ENCODE peak calls at places on chromosome 1, in seven cellular contexts. One of them, this sample, is unnamed.
A peak's percentile ranks its signal among the peaks of the same experiment; 100 is the strongest.

GRCh38 chr1:110542730-110543129 is 23.8 kb upstream of the KCNA10 start:
- DNase-seq in upper lobe of right lung: no peak
- DNase-seq in spleen: no peak
- DNase-seq in SJSA1: no peak
- DNase-seq in hepatocyte: peak; percentile 72
- DNase-seq in CD4-positive, alpha-beta memory T cell: no peak
- DNase-seq in uterus: no peak
- DNase-seq in this sample: no peak

GRCh38 chr1:165914136-165914798 is 86.9 kb downstream of the UCK2 start:
- DNase-seq in upper lobe of right lung: no peak
- DNase-seq in spleen: no peak
- DNase-seq in SJSA1: peak; percentile 56
- DNase-seq in hepatocyte: peak; percentile 79
- DNase-seq in CD4-positive, alpha-beta memory T cell: peak; percentile 61
- DNase-seq in uterus: peak; percentile 52
- DNase-seq in this sample: peak; percentile 77

GRCh38 chr1:223246468-223246867 is 103.4 kb upstream of the TLR5 start:
- DNase-seq in upper lobe of right lung: no peak
- DNase-seq in spleen: no peak
- DNase-seq in SJSA1: peak; percentile 31
- DNase-seq in hepatocyte: no peak
- DNase-seq in CD4-positive, alpha-beta memory T cell: no peak
- DNase-seq in uterus: no peak
- DNase-seq in this sample: no peak

GRCh38 chr1:30785714-30786113 is 28.1 kb upstream of the LAPTM5 start:
- DNase-seq in upper lobe of right lung: no peak
- DNase-seq in spleen: no peak
- DNase-seq in SJSA1: no peak
- DNase-seq in hepatocyte: no peak
- DNase-seq in CD4-positive, alpha-beta memory T cell: no peak
- DNase-seq in uterus: no peak
- DNase-seq in this sample: no peak

GRCh38 chr1:15328785-15329480 is 80.8 kb upstream of the EFHD2 start:
- DNase-seq in upper lobe of right lung: no peak
- DNase-seq in spleen: peak; percentile 69
- DNase-seq in SJSA1: peak; percentile 73
- DNase-seq in hepatocyte: peak; percentile 45
- DNase-seq in CD4-positive, alpha-beta memory T cell: no peak
- DNase-seq in uterus: peak; percentile 42
- DNase-seq in this sample: peak; percentile 30

GRCh38 chr1:6941786-6942185 is 156.5 kb downstream of the CAMTA1 start:
- DNase-seq in upper lobe of right lung: no peak
- DNase-seq in spleen: no peak
- DNase-seq in SJSA1: no peak
- DNase-seq in hepatocyte: no peak
- DNase-seq in CD4-positive, alpha-beta memory T cell: no peak
- DNase-seq in uterus: no peak
- DNase-seq in this sample: no peak

GRCh38 chr1:72777918-72778317 is 495.6 kb upstream of the NEGR1 start:
- DNase-seq in upper lobe of right lung: no peak
- DNase-seq in spleen: no peak
- DNase-seq in SJSA1: no peak
- DNase-seq in hepatocyte: no peak
- DNase-seq in CD4-positive, alpha-beta memory T cell: no peak
- DNase-seq in uterus: no peak
- DNase-seq in this sample: no peak

GRCh38 chr1:150420560-150421265 is 56.8 kb downstream of the RPRD2 start:
- DNase-seq in upper lobe of right lung: no peak
- DNase-seq in spleen: no peak
- DNase-seq in SJSA1: no peak
- DNase-seq in hepatocyte: no peak
- DNase-seq in CD4-positive, alpha-beta memory T cell: no peak
- DNase-seq in uterus: no peak
- DNase-seq in this sample: peak; percentile 9

GRCh38 chr1:229396607-229397189 is 37.2 kb downstream of the ACTA1 start:
- DNase-seq in upper lobe of right lung: no peak
- DNase-seq in spleen: no peak
- DNase-seq in SJSA1: no peak
- DNase-seq in hepatocyte: no peak
- DNase-seq in CD4-positive, alpha-beta memory T cell: no peak
- DNase-seq in uterus: no peak
- DNase-seq in this sample: no peak

GRCh38 chr1:164688791-164689190 is 129.8 kb downstream of the PBX1 start:
- DNase-seq in upper lobe of right lung: no peak
- DNase-seq in spleen: no peak
- DNase-seq in SJSA1: no peak
- DNase-seq in hepatocyte: no peak
- DNase-seq in CD4-positive, alpha-beta memory T cell: no peak
- DNase-seq in uterus: no peak
- DNase-seq in this sample: no peak

GRCh38 chr1:17438176-17438976 is 1.1 kb downstream of the RCC2 start:
- DNase-seq in upper lobe of right lung: peak; percentile 91
- DNase-seq in spleen: peak; percentile 94
- DNase-seq in SJSA1: peak; percentile 85
- DNase-seq in hepatocyte: peak; percentile 76
- DNase-seq in CD4-positive, alpha-beta memory T cell: peak; percentile 44
- DNase-seq in uterus: peak; percentile 38
- DNase-seq in this sample: peak; percentile 54

GRCh38 chr1:111585461-111586100 is 34.0 kb upstream of the RAP1A start:
- DNase-seq in upper lobe of right lung: no peak
- DNase-seq in spleen: no peak
- DNase-seq in SJSA1: no peak
- DNase-seq in hepatocyte: no peak
- DNase-seq in CD4-positive, alpha-beta memory T cell: no peak
- DNase-seq in uterus: no peak
- DNase-seq in this sample: no peak

GRCh38 chr1:241163363-241163762 is 193.6 kb downstream of the RGS7 start:
- DNase-seq in upper lobe of right lung: no peak
- DNase-seq in spleen: no peak
- DNase-seq in SJSA1: no peak
- DNase-seq in hepatocyte: no peak
- DNase-seq in CD4-positive, alpha-beta memory T cell: no peak
- DNase-seq in uterus: no peak
- DNase-seq in this sample: no peak

GRCh38 chr1:194045416-194045815 is 859.0 kb upstream of the B3GALT2 start:
- DNase-seq in upper lobe of right lung: no peak
- DNase-seq in spleen: no peak
- DNase-seq in SJSA1: no peak
- DNase-seq in hepatocyte: no peak
- DNase-seq in CD4-positive, alpha-beta memory T cell: no peak
- DNase-seq in uterus: no peak
- DNase-seq in this sample: no peak

GRCh38 chr1:2050793-2051682 is 827 bp downstream of the PRKCZ start:
- DNase-seq in upper lobe of right lung: no peak
- DNase-seq in spleen: peak; percentile 84
- DNase-seq in SJSA1: no peak
- DNase-seq in hepatocyte: peak; percentile 47
- DNase-seq in CD4-positive, alpha-beta memory T cell: no peak
- DNase-seq in uterus: no peak
- DNase-seq in this sample: no peak

GRCh38 chr1:28365864-28366263 is 3.7 kb upstream of the PHACTR4 start:
- DNase-seq in upper lobe of right lung: peak; percentile 13
- DNase-seq in spleen: no peak
- DNase-seq in SJSA1: no peak
- DNase-seq in hepatocyte: no peak
- DNase-seq in CD4-positive, alpha-beta memory T cell: peak; percentile 8
- DNase-seq in uterus: no peak
- DNase-seq in this sample: peak; percentile 11

GRCh38 chr1:147414505-147415163 is 126.7 kb upstream of the BCL9 start:
- DNase-seq in upper lobe of right lung: no peak
- DNase-seq in spleen: no peak
- DNase-seq in SJSA1: no peak
- DNase-seq in hepatocyte: no peak
- DNase-seq in CD4-positive, alpha-beta memory T cell: no peak
- DNase-seq in uterus: no peak
- DNase-seq in this sample: no peak

GRCh38 chr1:72037745-72038343 is 244.5 kb downstream of the NEGR1 start:
- DNase-seq in upper lobe of right lung: no peak
- DNase-seq in spleen: no peak
- DNase-seq in SJSA1: no peak
- DNase-seq in hepatocyte: peak; percentile 74
- DNase-seq in CD4-positive, alpha-beta memory T cell: no peak
- DNase-seq in uterus: no peak
- DNase-seq in this sample: peak; percentile 20

GRCh38 chr1:55081905-55082296 is 42.6 kb downstream of the PCSK9 start:
- DNase-seq in upper lobe of right lung: no peak
- DNase-seq in spleen: no peak
- DNase-seq in SJSA1: no peak
- DNase-seq in hepatocyte: no peak
- DNase-seq in CD4-positive, alpha-beta memory T cell: no peak
- DNase-seq in uterus: no peak
- DNase-seq in this sample: no peak

GRCh38 chr1:55079651-55080050 is 40.3 kb downstream of the PCSK9 start:
- DNase-seq in upper lobe of right lung: no peak
- DNase-seq in spleen: no peak
- DNase-seq in SJSA1: no peak
- DNase-seq in hepatocyte: no peak
- DNase-seq in CD4-positive, alpha-beta memory T cell: no peak
- DNase-seq in uterus: no peak
- DNase-seq in this sample: no peak

GRCh38 chr1:55081188-55081904 is 42.0 kb downstream of the PCSK9 start:
- DNase-seq in upper lobe of right lung: no peak
- DNase-seq in spleen: no peak
- DNase-seq in SJSA1: no peak
- DNase-seq in hepatocyte: no peak
- DNase-seq in CD4-positive, alpha-beta memory T cell: no peak
- DNase-seq in uterus: no peak
- DNase-seq in this sample: no peak

GRCh38 chr1:55076356-55076755 is 37.0 kb downstream of the PCSK9 start:
- DNase-seq in upper lobe of right lung: no peak
- DNase-seq in spleen: no peak
- DNase-seq in SJSA1: no peak
- DNase-seq in hepatocyte: no peak
- DNase-seq in CD4-positive, alpha-beta memory T cell: no peak
- DNase-seq in uterus: no peak
- DNase-seq in this sample: no peak

DNA sequence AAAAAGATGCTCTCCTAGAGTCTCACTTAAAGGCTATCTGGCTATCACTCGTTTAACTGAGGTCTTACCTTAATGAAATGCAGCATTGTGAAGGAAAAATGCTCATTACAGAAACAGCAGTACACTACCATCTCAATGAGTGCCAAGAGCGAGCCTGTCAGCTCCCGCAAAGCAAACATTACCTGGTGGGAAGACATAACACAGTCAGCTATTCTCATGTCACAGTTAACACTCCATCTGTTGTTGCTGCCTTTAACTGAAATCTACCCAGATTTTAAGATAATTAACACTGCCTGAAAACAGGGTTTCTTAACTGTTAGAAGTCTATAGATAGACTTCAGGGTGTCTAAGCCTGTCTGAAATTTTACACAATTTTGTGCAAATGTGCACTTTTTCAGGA is 39.1 kb downstream of the PCSK9 start:
- DNase-seq in upper lobe of right lung: no peak
- DNase-seq in spleen: no peak
- DNase-seq in SJSA1: no peak
- DNase-seq in hepatocyte: no peak
- DNase-seq in CD4-positive, alpha-beta memory T cell: no peak
- DNase-seq in uterus: no peak
- DNase-seq in this sample: no peak
- H3K36me3 ChIP-seq in upper lobe of right lung: peaks cover 98% of the 10 kb centered on the region
- H3K36me3 ChIP-seq in spleen: peaks cover 100% of the 10 kb centered on the region
- H3K36me3 ChIP-seq in SJSA1: peaks cover 84% of the 10 kb centered on the region
- H3K36me3 ChIP-seq in hepatocyte: no peaks in the 10 kb centered on the region
- H3K36me3 ChIP-seq in CD4-positive, alpha-beta memory T cell: peaks cover 93% of the 10 kb centered on the region
- H3K36me3 ChIP-seq in uterus: no peaks in the 10 kb centered on the region
- H3K36me3 ChIP-seq in this sample: peaks cover 7% of the 10 kb centered on the region

GRCh38 chr1:32025515-32025914 is 11.8 kb downstream of the KHDRBS1 start:
- DNase-seq in upper lobe of right lung: no peak
- DNase-seq in spleen: no peak
- DNase-seq in SJSA1: no peak
- DNase-seq in hepatocyte: no peak
- DNase-seq in CD4-positive, alpha-beta memory T cell: no peak
- DNase-seq in uterus: no peak
- DNase-seq in this sample: no peak
- H3K36me3 ChIP-seq in upper lobe of right lung: peaks cover 13% of the 10 kb centered on the region
- H3K36me3 ChIP-seq in spleen: peaks cover 17% of the 10 kb centered on the region
- H3K36me3 ChIP-seq in SJSA1: peaks cover 74% of the 10 kb centered on the region
- H3K36me3 ChIP-seq in hepatocyte: peaks cover 4% of the 10 kb centered on the region
- H3K36me3 ChIP-seq in CD4-positive, alpha-beta memory T cell: peaks cover 6% of the 10 kb centered on the region
- H3K36me3 ChIP-seq in uterus: no peaks in the 10 kb centered on the region
- H3K36me3 ChIP-seq in this sample: no peaks in the 10 kb centered on the region

GRCh38 chr1:232443372-232443771 is 186.6 kb downstream of the SIPA1L2 start:
- DNase-seq in upper lobe of right lung: no peak
- DNase-seq in spleen: no peak
- DNase-seq in SJSA1: no peak
- DNase-seq in hepatocyte: no peak
- DNase-seq in CD4-positive, alpha-beta memory T cell: no peak
- DNase-seq in uterus: no peak
- DNase-seq in this sample: no peak
- H3K36me3 ChIP-seq in upper lobe of right lung: peaks cover 48% of the 10 kb centered on the region
- H3K36me3 ChIP-seq in spleen: no peaks in the 10 kb centered on the region
- H3K36me3 ChIP-seq in SJSA1: peaks cover 2% of the 10 kb centered on the region
- H3K36me3 ChIP-seq in hepatocyte: no peaks in the 10 kb centered on the region
- H3K36me3 ChIP-seq in CD4-positive, alpha-beta memory T cell: no peaks in the 10 kb centered on the region
- H3K36me3 ChIP-seq in uterus: no peaks in the 10 kb centered on the region
- H3K36me3 ChIP-seq in this sample: no peaks in the 10 kb centered on the region

GRCh38 chr1:10179408-10179685 is 31.0 kb upstream of the KIF1B start:
- DNase-seq in upper lobe of right lung: no peak
- DNase-seq in spleen: no peak
- DNase-seq in SJSA1: no peak
- DNase-seq in hepatocyte: no peak
- DNase-seq in CD4-positive, alpha-beta memory T cell: no peak
- DNase-seq in uterus: no peak
- DNase-seq in this sample: no peak
- H3K36me3 ChIP-seq in upper lobe of right lung: peaks cover 37% of the 10 kb centered on the region
- H3K36me3 ChIP-seq in spleen: peaks cover 38% of the 10 kb centered on the region
- H3K36me3 ChIP-seq in SJSA1: peaks cover 23% of the 10 kb centered on the region
- H3K36me3 ChIP-seq in hepatocyte: no peaks in the 10 kb centered on the region
- H3K36me3 ChIP-seq in CD4-positive, alpha-beta memory T cell: peaks cover 13% of the 10 kb centered on the region
- H3K36me3 ChIP-seq in uterus: no peaks in the 10 kb centered on the region
- H3K36me3 ChIP-seq in this sample: peaks cover 9% of the 10 kb centered on the region

GRCh38 chr1:204424621-204425020 is 13.0 kb upstream of the PPP1R15B start:
- DNase-seq in upper lobe of right lung: no peak
- DNase-seq in spleen: no peak
- DNase-seq in SJSA1: peak; percentile 32
- DNase-seq in hepatocyte: no peak
- DNase-seq in CD4-positive, alpha-beta memory T cell: no peak
- DNase-seq in uterus: no peak
- DNase-seq in this sample: no peak
- H3K36me3 ChIP-seq in upper lobe of right lung: peaks cover 61% of the 10 kb centered on the region
- H3K36me3 ChIP-seq in spleen: peaks cover 78% of the 10 kb centered on the region
- H3K36me3 ChIP-seq in SJSA1: no peaks in the 10 kb centered on the region
- H3K36me3 ChIP-seq in hepatocyte: no peaks in the 10 kb centered on the region
- H3K36me3 ChIP-seq in CD4-positive, alpha-beta memory T cell: peaks cover 25% of the 10 kb centered on the region
- H3K36me3 ChIP-seq in uterus: no peaks in the 10 kb centered on the region
- H3K36me3 ChIP-seq in this sample: no peaks in the 10 kb centered on the region